ENCODE peak calls at places on chromosomes 12 and 14, in four cellular contexts. S is tibial artery, U is HepG2, M is mesenchymal stem cell. C is an unnamed sample.

GRCh38 chr12:5379737-5380496 is 52.0 kb upstream of the NTF3 start:
- DNase-seq in U (no peak), M (no peak), S (no peak), C (peak; percentile 83)

GRCh38 chr12:116366456-116366776 is 88.9 kb upstream of the MED13L start:
- DNase-seq in M (no peak), U (no peak), S (no peak), C (no peak)

GRCh38 chr14:34300330-34300729 is 161.7 kb downstream of the SPTSSA start:
- DNase-seq in U (no peak), S (no peak), M (no peak), C (no peak)

GRCh38 chr14:55976619-55977018 is 141.6 kb upstream of the PELI2 start:
- DNase-seq in M (no peak), S (no peak), U (no peak), C (no peak)

GRCh38 chr12:89895591-89895990 is 187.0 kb upstream of the ATP2B1 start:
- DNase-seq in S (no peak), U (no peak), M (no peak), C (no peak)

GRCh38 chr14:59849371-59850130 is 21.0 kb downstream of the RTN1 start:
- DNase-seq in S (no peak), M (no peak), U (no peak), C (no peak)

GRCh38 chr14:80095623-80096022 is 115.7 kb downstream of the DIO2 start:
- DNase-seq in U (no peak), M (peak; percentile 15), S (no peak), C (peak; percentile 21)

GRCh38 chr12:105013892-105014291 is 27.8 kb downstream of the NOPCHAP1 start:
- DNase-seq in S (no peak), U (no peak), M (peak; percentile 32), C (peak; percentile 19)

GRCh38 chr12:89351489-89352241 is 636 bp downstream of the DUSP6 start:
- DNase-seq in U (no peak), S (no peak), M (no peak), C (no peak)

GRCh38 chr14:99566009-99566389 is 38.0 kb downstream of the CCDC85C start:
- DNase-seq in M (no peak), U (no peak), S (no peak), C (no peak)

GRCh38 chr12:93804392-93805179 is 127.4 kb downstream of the CRADD start:
- DNase-seq in M (no peak), S (no peak), U (no peak), C (no peak)

GRCh38 chr12:76444408-76444984 is 96.3 kb upstream of the BBS10 start:
- DNase-seq in M (peak; percentile 11), U (no peak), S (no peak), C (no peak)

GRCh38 chr12:101793401-101793800 is 37.4 kb downstream of the GNPTAB start:
- DNase-seq in S (no peak), M (peak; percentile 63), U (no peak), C (peak; percentile 77)

GRCh38 chr12:53751336-53752191 is at the start of gene CISTR:
- DNase-seq in S (no peak), U (no peak), M (peak; percentile 20), C (no peak)

GRCh38 chr12:131539381-131539780 is 171.5 kb upstream of the SFSWAP start:
- DNase-seq in S (no peak), M (no peak), U (no peak), C (no peak)

GRCh38 chr12:108711486-108712163 is 19.7 kb downstream of the CORO1C start:
- DNase-seq in S (no peak), M (peak; percentile 46), U (no peak), C (no peak)

GRCh38 chr14:78721756-78722455 is 551.7 kb downstream of the NRXN3 start:
- DNase-seq in M (no peak), S (no peak), U (no peak), C (no peak)

GRCh38 chr14:103887557-103888115 is 40.3 kb upstream of the PPP1R13B start:
- DNase-seq in S (no peak), U (no peak), M (no peak), C (no peak)

GRCh38 chr12:118136559-118137003 is 657 bp downstream of the PEBP1 start:
- DNase-seq in U (peak; percentile 52), S (peak; percentile 60), M (peak; percentile 50), C (no peak)

GRCh38 chr12:124921200-124922008 is 7.0 kb upstream of the UBC start:
- DNase-seq in S (no peak), M (peak; percentile 72), U (peak; percentile 65), C (no peak)

GRCh38 chr12:124898200-124898950 is 16.1 kb downstream of the UBC start:
- DNase-seq in S (peak; percentile 34), U (peak; percentile 63), M (peak; percentile 43), C (no peak)

GRCh38 chr12:50924439-50925341 is 27.7 kb upstream of the HIGD1C start:
- DNase-seq in U (peak; percentile 89), S (peak; percentile 98), M (peak; percentile 97), C (peak; percentile 48)

GRCh38 chr12:46888568-46888967 is 62.8 kb upstream of the SLC38A4 start:
- DNase-seq in M (no peak), S (no peak), U (no peak), C (no peak)

GRCh38 chr14:35215110-35215872 is 76.9 kb upstream of the PSMA6 start:
- DNase-seq in M (peak; percentile 79), S (no peak), U (peak; percentile 57), C (peak; percentile 35)

GRCh38 chr12:80041691-80042090 is 57.6 kb upstream of the OTOGL start:
- DNase-seq in S (no peak), U (no peak), M (peak; percentile 68), C (peak; percentile 7)

GRCh38 chr12:44240186-44240585 is 404.3 kb downstream of the TMEM117 start:
- DNase-seq in S (no peak), U (no peak), M (no peak), C (no peak)

GRCh38 chr12:123097521-123098084 is 53.3 kb downstream of the PITPNM2 start:
- DNase-seq in M (peak; percentile 86), S (peak; percentile 39), U (no peak), C (no peak)

GRCh38 chr14:31127690-31128089 is 79.9 kb downstream of the HECTD1 start:
- DNase-seq in M (no peak), U (peak; percentile 55), S (no peak), C (peak; percentile 28)

GRCh38 chr12:65755596-65755978 is 68.7 kb upstream of the HMGA2 start:
- DNase-seq in U (no peak), M (no peak), S (no peak), C (no peak)

GRCh38 chr12:97404549-97404948 is 58.1 kb upstream of the RMST start:
- DNase-seq in M (peak; percentile 24), U (peak; percentile 51), S (no peak), C (peak; percentile 25)

GRCh38 chr14:103123128-103123633 is at the start of gene TNFAIP2:
- DNase-seq in S (no peak), M (peak; percentile 63), U (no peak), C (no peak)

GRCh38 chr14:29235991-29236390 is 469.4 kb downstream of the FOXG1 start:
- DNase-seq in M (peak; percentile 20), U (no peak), S (no peak), C (no peak)

GRCh38 chr12:128623748-128624147 is 200.0 kb downstream of the SLC15A4 start:
- DNase-seq in U (no peak), S (no peak), M (no peak), C (no peak)

GRCh38 chr14:100620437-100621100 is 33.4 kb upstream of the BEGAIN start:
- DNase-seq in M (no peak), U (no peak), S (no peak), C (no peak)
- H3K27me3 ChIP-seq in M (peaks cover 62% of the 10 kb centered on the region), U (peaks cover 74% of the 10 kb centered on the region), S (no peaks in the 10 kb centered on the region), C (peaks cover 36% of the 10 kb centered on the region)

GRCh38 chr12:112219195-112219594 is 93.8 kb downstream of the TRAFD1 start:
- DNase-seq in U (no peak), S (no peak), M (no peak), C (no peak)

GRCh38 chr12:112216223-112216622 is 90.9 kb downstream of the TRAFD1 start:
- DNase-seq in S (no peak), U (no peak), M (no peak), C (no peak)

GRCh38 chr12:112214064-112214463 is 88.7 kb downstream of the TRAFD1 start:
- DNase-seq in S (no peak), U (no peak), M (no peak), C (no peak)

GRCh38 chr12:112218150-112218549 is 92.8 kb downstream of the TRAFD1 start:
- DNase-seq in S (no peak), U (no peak), M (peak; percentile 20), C (no peak)

GRCh38 chr12:112217647-112218046 is 92.3 kb downstream of the TRAFD1 start:
- DNase-seq in U (no peak), S (no peak), M (no peak), C (no peak)
- H3K27me3 ChIP-seq in U (no peaks in the 10 kb centered on the region), S (no peaks in the 10 kb centered on the region), M (no peaks in the 10 kb centered on the region), C (no peaks in the 10 kb centered on the region)

GRCh38 chr14:51575225-51576111 is 76.2 kb upstream of the FRMD6 start:
- DNase-seq in U (peak; percentile 60), S (no peak), M (no peak), C (no peak)
- H3K27me3 ChIP-seq in U (no peaks in the 10 kb centered on the region), S (no peaks in the 10 kb centered on the region), M (no peaks in the 10 kb centered on the region), C (no peaks in the 10 kb centered on the region)

DNA sequence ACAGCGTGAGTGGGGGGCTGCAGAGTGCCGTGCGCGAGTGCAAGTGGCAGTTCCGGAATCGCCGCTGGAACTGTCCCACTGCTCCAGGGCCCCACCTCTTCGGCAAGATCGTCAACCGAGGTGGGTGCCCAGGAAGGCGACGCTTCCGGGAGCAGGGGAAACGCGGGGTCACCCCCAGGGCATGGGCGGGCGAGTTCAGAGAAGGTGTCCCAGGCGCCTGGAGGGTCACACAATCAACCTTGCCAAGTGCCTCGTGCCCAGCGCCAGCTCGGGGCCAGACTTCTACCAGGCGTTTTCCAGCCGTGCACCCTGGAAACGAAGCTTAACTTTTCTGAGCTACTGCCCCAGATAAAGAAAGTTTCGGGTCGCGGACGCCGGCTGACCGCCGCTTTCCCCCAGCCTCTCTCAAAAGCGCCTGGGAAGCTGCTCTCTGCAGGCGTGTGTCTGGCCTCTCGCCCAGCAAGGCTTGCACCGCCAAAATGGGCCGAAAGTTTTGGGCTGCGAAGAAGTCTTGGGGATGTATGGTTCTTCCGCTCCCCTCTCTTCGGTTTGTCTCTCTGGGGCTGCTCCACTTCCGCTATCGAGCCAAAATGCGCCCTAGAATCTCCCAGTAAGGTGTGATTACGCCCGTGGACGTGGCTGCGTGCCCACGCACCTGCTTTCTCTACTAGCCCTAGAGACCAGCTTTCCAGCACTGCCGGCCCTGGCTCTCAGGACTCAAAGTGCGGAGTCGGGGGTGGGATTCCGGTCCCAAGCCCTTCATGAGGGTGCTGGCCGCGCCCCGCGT is 1.7 kb downstream of the WNT1 start:
- DNase-seq in U (no peak), S (no peak), M (no peak), C (no peak)
- H3K27me3 ChIP-seq in U (peaks cover 75% of the 10 kb centered on the region), S (peaks cover 9% of the 10 kb centered on the region), M (peaks cover 96% of the 10 kb centered on the region), C (peaks cover 86% of the 10 kb centered on the region)

DNA sequence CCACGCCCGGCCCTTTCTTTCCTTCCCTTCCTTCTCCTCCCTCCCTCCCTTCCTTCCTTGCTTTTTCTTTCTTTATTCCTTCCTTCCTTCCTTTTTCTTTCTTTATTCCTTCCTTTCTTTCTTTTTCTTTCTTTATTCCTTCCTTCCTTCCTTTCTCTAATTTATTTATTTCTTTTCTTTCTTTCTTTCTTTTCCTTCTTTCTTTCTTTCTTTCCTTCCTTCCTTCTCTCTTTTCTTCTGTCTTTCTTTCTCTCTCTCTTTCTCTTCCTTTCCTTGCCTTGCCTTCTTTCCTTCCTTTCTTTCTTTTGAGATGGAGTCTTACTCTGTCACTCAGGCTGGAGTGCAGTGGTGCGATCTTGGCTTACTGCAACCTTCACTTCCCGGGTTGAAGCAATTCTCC is 15.9 kb downstream of the CCDC177 start:
- DNase-seq in S (no peak), U (no peak), M (no peak), C (no peak)
- H3K27me3 ChIP-seq in S (no peaks in the 10 kb centered on the region), U (peaks cover 46% of the 10 kb centered on the region), M (peaks cover 68% of the 10 kb centered on the region), C (peaks cover 21% of the 10 kb centered on the region)